ENCODE peak calls at places on chromosome 7, in five cellular contexts. One of them, this sample, is unnamed.

GRCh38 chr7:52143219-52143618 is 826.6 kb upstream of the COBL start:
- DNase-seq in caudate nucleus: no peak
- DNase-seq in mesothelial cell of epicardium: no peak
- DNase-seq in posterior vena cava: no peak
- DNase-seq in fibroblast of the conjunctiva: no peak
- DNase-seq in this sample: no peak

GRCh38 chr7:134513169-134513752 is 14.1 kb upstream of the AKR1B10 start:
- DNase-seq in mesothelial cell of epicardium: peak
- DNase-seq in posterior vena cava: no peak
- DNase-seq in caudate nucleus: no peak
- DNase-seq in fibroblast of the conjunctiva: peak
- DNase-seq in this sample: no peak

GRCh38 chr7:727104-727805 is at the start of gene PRKAR1B:
- DNase-seq in caudate nucleus: no peak
- DNase-seq in posterior vena cava: peak
- DNase-seq in mesothelial cell of epicardium: no peak
- DNase-seq in fibroblast of the conjunctiva: no peak
- DNase-seq in this sample: peak

GRCh38 chr7:21898265-21898930 is 47.3 kb downstream of the CDCA7L start:
- DNase-seq in mesothelial cell of epicardium: no peak
- DNase-seq in fibroblast of the conjunctiva: no peak
- DNase-seq in posterior vena cava: no peak
- DNase-seq in caudate nucleus: no peak
- DNase-seq in this sample: no peak

GRCh38 chr7:122637799-122638198 is 61.1 kb downstream of the RNF133 start:
- DNase-seq in caudate nucleus: no peak
- DNase-seq in fibroblast of the conjunctiva: no peak
- DNase-seq in posterior vena cava: no peak
- DNase-seq in mesothelial cell of epicardium: no peak
- DNase-seq in this sample: no peak

GRCh38 chr7:139284252-139284896 is 53.3 kb downstream of the UBN2 start:
- DNase-seq in mesothelial cell of epicardium: no peak
- DNase-seq in posterior vena cava: no peak
- DNase-seq in caudate nucleus: no peak
- DNase-seq in fibroblast of the conjunctiva: no peak
- DNase-seq in this sample: no peak

GRCh38 chr7:102272917-102273748 is 13.5 kb upstream of the SH2B2 start:
- DNase-seq in mesothelial cell of epicardium: no peak
- DNase-seq in posterior vena cava: no peak
- DNase-seq in caudate nucleus: no peak
- DNase-seq in fibroblast of the conjunctiva: no peak
- DNase-seq in this sample: no peak

GRCh38 chr7:25965405-25966123 is 186.4 kb upstream of the NFE2L3 start:
- DNase-seq in fibroblast of the conjunctiva: no peak
- DNase-seq in caudate nucleus: no peak
- DNase-seq in mesothelial cell of epicardium: no peak
- DNase-seq in posterior vena cava: no peak
- DNase-seq in this sample: no peak

GRCh38 chr7:43785425-43785824 is 26.9 kb downstream of the BLVRA start:
- DNase-seq in posterior vena cava: peak
- DNase-seq in mesothelial cell of epicardium: peak
- DNase-seq in caudate nucleus: no peak
- DNase-seq in fibroblast of the conjunctiva: peak
- DNase-seq in this sample: peak

GRCh38 chr7:70066844-70067243 is 468.6 kb downstream of the AUTS2 start:
- DNase-seq in mesothelial cell of epicardium: no peak
- DNase-seq in posterior vena cava: no peak
- DNase-seq in fibroblast of the conjunctiva: no peak
- DNase-seq in caudate nucleus: no peak
- DNase-seq in this sample: no peak

GRCh38 chr7:133854739-133855138 is 272.4 kb upstream of the LRGUK start:
- DNase-seq in fibroblast of the conjunctiva: peak
- DNase-seq in caudate nucleus: no peak
- DNase-seq in mesothelial cell of epicardium: no peak
- DNase-seq in posterior vena cava: no peak
- DNase-seq in this sample: no peak

GRCh38 chr7:70480913-70481579 is 650.9 kb upstream of the GALNT17 start:
- DNase-seq in fibroblast of the conjunctiva: no peak
- DNase-seq in posterior vena cava: no peak
- DNase-seq in mesothelial cell of epicardium: no peak
- DNase-seq in caudate nucleus: no peak
- DNase-seq in this sample: no peak

GRCh38 chr7:6419310-6419773 is 28.4 kb downstream of the DAGLB start:
- DNase-seq in fibroblast of the conjunctiva: no peak
- DNase-seq in posterior vena cava: no peak
- DNase-seq in caudate nucleus: peak
- DNase-seq in mesothelial cell of epicardium: no peak
- DNase-seq in this sample: no peak

GRCh38 chr7:7108931-7109330 is 73.4 kb upstream of the C1GALT1 start:
- DNase-seq in caudate nucleus: no peak
- DNase-seq in posterior vena cava: no peak
- DNase-seq in fibroblast of the conjunctiva: no peak
- DNase-seq in mesothelial cell of epicardium: no peak
- DNase-seq in this sample: no peak

GRCh38 chr7:94087664-94088352 is 83.7 kb upstream of the BET1 start:
- DNase-seq in fibroblast of the conjunctiva: peak
- DNase-seq in caudate nucleus: no peak
- DNase-seq in posterior vena cava: no peak
- DNase-seq in mesothelial cell of epicardium: no peak
- DNase-seq in this sample: no peak

GRCh38 chr7:98119257-98119918 is 12.7 kb downstream of the LMTK2 start:
- DNase-seq in posterior vena cava: no peak
- DNase-seq in fibroblast of the conjunctiva: peak
- DNase-seq in mesothelial cell of epicardium: no peak
- DNase-seq in caudate nucleus: no peak
- DNase-seq in this sample: no peak

GRCh38 chr7:375491-375821 is 85.5 kb downstream of the FOXL3 start:
- DNase-seq in mesothelial cell of epicardium: peak
- DNase-seq in fibroblast of the conjunctiva: no peak
- DNase-seq in posterior vena cava: peak
- DNase-seq in caudate nucleus: no peak
- DNase-seq in this sample: peak

GRCh38 chr7:16644987-16645592 is 464 bp downstream of the ANKMY2 start:
- DNase-seq in posterior vena cava: no peak
- DNase-seq in mesothelial cell of epicardium: peak
- DNase-seq in caudate nucleus: no peak
- DNase-seq in fibroblast of the conjunctiva: no peak
- DNase-seq in this sample: no peak

GRCh38 chr7:133429371-133429770 is 176.5 kb downstream of the EXOC4 start:
- DNase-seq in mesothelial cell of epicardium: no peak
- DNase-seq in posterior vena cava: no peak
- DNase-seq in fibroblast of the conjunctiva: no peak
- DNase-seq in caudate nucleus: no peak
- DNase-seq in this sample: no peak

GRCh38 chr7:16235743-16236142 is 185.6 kb downstream of the CRPPA start:
- DNase-seq in caudate nucleus: no peak
- DNase-seq in fibroblast of the conjunctiva: no peak
- DNase-seq in mesothelial cell of epicardium: no peak
- DNase-seq in posterior vena cava: no peak
- DNase-seq in this sample: no peak

GRCh38 chr7:48875300-48875916 is 48.9 kb upstream of the CDC14C start:
- DNase-seq in posterior vena cava: no peak
- DNase-seq in fibroblast of the conjunctiva: no peak
- DNase-seq in caudate nucleus: peak
- DNase-seq in mesothelial cell of epicardium: peak
- DNase-seq in this sample: no peak

GRCh38 chr7:141381794-141382453 is 169.3 kb upstream of the AGK start:
- DNase-seq in fibroblast of the conjunctiva: no peak
- DNase-seq in posterior vena cava: no peak
- DNase-seq in mesothelial cell of epicardium: no peak
- DNase-seq in caudate nucleus: no peak
- DNase-seq in this sample: no peak

GRCh38 chr7:66140924-66141323 is 26.3 kb downstream of the CRCP start:
- DNase-seq in mesothelial cell of epicardium: peak
- DNase-seq in posterior vena cava: peak
- DNase-seq in caudate nucleus: peak
- DNase-seq in fibroblast of the conjunctiva: peak
- DNase-seq in this sample: no peak

This sample was measured in mesenteric fat pad.